ENCODE peak calls at places on chromosomes 6 and 20, in five cellular contexts. One of them, this sample, is unnamed.

GRCh38 chr20:51562334-51563140 is 20.0 kb upstream of the NFATC2 start:
- DNase-seq in BJ: peak
- DNase-seq in upper lobe of right lung: peak
- DNase-seq in GDM1: no peak
- DNase-seq in iPS DF 6.9: no peak
- DNase-seq in this sample: peak

GRCh38 chr6:106300944-106301343 is 24.6 kb downstream of the ATG5 start:
- DNase-seq in BJ: no peak
- DNase-seq in upper lobe of right lung: no peak
- DNase-seq in GDM1: no peak
- DNase-seq in iPS DF 6.9: no peak
- DNase-seq in this sample: no peak

GRCh38 chr6:167238694-167239467 is 52.2 kb upstream of the UNC93A start:
- DNase-seq in upper lobe of right lung: no peak
- DNase-seq in GDM1: no peak
- DNase-seq in BJ: no peak
- DNase-seq in iPS DF 6.9: no peak
- DNase-seq in this sample: no peak

GRCh38 chr20:38599410-38599882 is 2.2 kb upstream of the ARHGAP40 start:
- DNase-seq in GDM1: no peak
- DNase-seq in iPS DF 6.9: no peak
- DNase-seq in upper lobe of right lung: peak
- DNase-seq in BJ: no peak
- DNase-seq in this sample: no peak

GRCh38 chr20:17646901-17647301 is 35.1 kb downstream of the RRBP1 start:
- DNase-seq in BJ: no peak
- DNase-seq in iPS DF 6.9: no peak
- DNase-seq in GDM1: no peak
- DNase-seq in upper lobe of right lung: peak
- DNase-seq in this sample: no peak

GRCh38 chr6:140208286-140208685 is 833.8 kb upstream of the CITED2 start:
- DNase-seq in iPS DF 6.9: no peak
- DNase-seq in GDM1: no peak
- DNase-seq in upper lobe of right lung: no peak
- DNase-seq in BJ: no peak
- DNase-seq in this sample: no peak

GRCh38 chr6:135680964-135681913 is 170.3 kb upstream of the PDE7B start:
- DNase-seq in BJ: no peak
- DNase-seq in GDM1: no peak
- DNase-seq in upper lobe of right lung: no peak
- DNase-seq in iPS DF 6.9: no peak
- DNase-seq in this sample: no peak

GRCh38 chr6:85449818-85450577 is at the start of gene NT5E:
- DNase-seq in iPS DF 6.9: no peak
- DNase-seq in GDM1: no peak
- DNase-seq in BJ: no peak
- DNase-seq in upper lobe of right lung: peak
- DNase-seq in this sample: no peak

GRCh38 chr6:3635482-3635881 is 116.0 kb downstream of the PXDC1 start:
- DNase-seq in upper lobe of right lung: no peak
- DNase-seq in BJ: no peak
- DNase-seq in GDM1: no peak
- DNase-seq in iPS DF 6.9: no peak
- DNase-seq in this sample: no peak

GRCh38 chr6:101086473-101086872 is 205.3 kb upstream of the ASCC3 start:
- DNase-seq in GDM1: no peak
- DNase-seq in upper lobe of right lung: no peak
- DNase-seq in BJ: no peak
- DNase-seq in iPS DF 6.9: no peak
- DNase-seq in this sample: no peak

GRCh38 chr6:131914234-131914633 is 36.9 kb downstream of the CCN2 start:
- DNase-seq in GDM1: no peak
- DNase-seq in upper lobe of right lung: no peak
- DNase-seq in BJ: no peak
- DNase-seq in iPS DF 6.9: no peak
- DNase-seq in this sample: no peak

GRCh38 chr6:72789145-72789544 is 167.3 kb downstream of the KCNQ5 start:
- DNase-seq in iPS DF 6.9: no peak
- DNase-seq in BJ: no peak
- DNase-seq in GDM1: no peak
- DNase-seq in upper lobe of right lung: no peak
- DNase-seq in this sample: no peak

GRCh38 chr6:109672204-109672603 is 18.8 kb downstream of the AK9 start:
- DNase-seq in GDM1: no peak
- DNase-seq in BJ: no peak
- DNase-seq in upper lobe of right lung: no peak
- DNase-seq in iPS DF 6.9: no peak
- DNase-seq in this sample: no peak

GRCh38 chr20:45193331-45193730 is 13.5 kb upstream of the SEMG1 start:
- DNase-seq in BJ: no peak
- DNase-seq in iPS DF 6.9: no peak
- DNase-seq in GDM1: no peak
- DNase-seq in upper lobe of right lung: no peak
- DNase-seq in this sample: no peak

GRCh38 chr6:158627940-158628211 is 16.7 kb downstream of the DYNLT1 start:
- DNase-seq in BJ: no peak
- DNase-seq in upper lobe of right lung: peak
- DNase-seq in GDM1: no peak
- DNase-seq in iPS DF 6.9: no peak
- DNase-seq in this sample: no peak

GRCh38 chr20:753897-754635 is 14.2 kb downstream of the SLC52A3 start:
- DNase-seq in GDM1: no peak
- DNase-seq in BJ: no peak
- DNase-seq in upper lobe of right lung: no peak
- DNase-seq in iPS DF 6.9: no peak
- DNase-seq in this sample: no peak

GRCh38 chr6:25984265-25984664 is 21.7 kb downstream of the TRIM38 start:
- DNase-seq in BJ: no peak
- DNase-seq in GDM1: no peak
- DNase-seq in iPS DF 6.9: no peak
- DNase-seq in upper lobe of right lung: no peak
- DNase-seq in this sample: no peak

GRCh38 chr6:14661188-14661587 is 543.6 kb downstream of the CD83 start:
- DNase-seq in GDM1: peak
- DNase-seq in upper lobe of right lung: no peak
- DNase-seq in BJ: no peak
- DNase-seq in iPS DF 6.9: no peak
- DNase-seq in this sample: no peak

GRCh38 chr20:38143238-38143645 is 21.8 kb downstream of the TGM2 start:
- DNase-seq in iPS DF 6.9: no peak
- DNase-seq in GDM1: no peak
- DNase-seq in BJ: no peak
- DNase-seq in upper lobe of right lung: no peak
- DNase-seq in this sample: no peak

GRCh38 chr6:35576647-35577046 is 64.0 kb upstream of the TULP1 start:
- DNase-seq in iPS DF 6.9: no peak
- DNase-seq in BJ: no peak
- DNase-seq in upper lobe of right lung: no peak
- DNase-seq in GDM1: no peak
- DNase-seq in this sample: no peak

GRCh38 chr20:6848992-6849391 is 81.5 kb downstream of the BMP2 start:
- DNase-seq in upper lobe of right lung: no peak
- DNase-seq in GDM1: no peak
- DNase-seq in iPS DF 6.9: no peak
- DNase-seq in BJ: no peak
- DNase-seq in this sample: no peak

GRCh38 chr6:148455674-148456559 is 113.3 kb downstream of the SASH1 start:
- DNase-seq in BJ: no peak
- DNase-seq in GDM1: no peak
- DNase-seq in upper lobe of right lung: no peak
- DNase-seq in iPS DF 6.9: no peak
- DNase-seq in this sample: no peak

GRCh38 chr6:29887330-29887818 is 55.0 kb upstream of the HLA-A start:
- DNase-seq in upper lobe of right lung: peak
- DNase-seq in GDM1: no peak
- DNase-seq in iPS DF 6.9: no peak
- DNase-seq in BJ: no peak
- DNase-seq in this sample: no peak

GRCh38 chr6:67916389-67916788 is 718.7 kb upstream of the ADGRB3 start:
- DNase-seq in GDM1: no peak
- DNase-seq in upper lobe of right lung: no peak
- DNase-seq in BJ: no peak
- DNase-seq in iPS DF 6.9: no peak
- DNase-seq in this sample: no peak

GRCh38 chr6:110358536-110359148 is 493 bp upstream of the METTL24 start:
- DNase-seq in upper lobe of right lung: no peak
- DNase-seq in BJ: no peak
- DNase-seq in iPS DF 6.9: no peak
- DNase-seq in GDM1: no peak
- DNase-seq in this sample: no peak

GRCh38 chr6:31836676-31837611 is 9.4 kb downstream of the HSPA1B start:
- DNase-seq in GDM1: no peak
- DNase-seq in iPS DF 6.9: no peak
- DNase-seq in upper lobe of right lung: no peak
- DNase-seq in BJ: no peak
- DNase-seq in this sample: no peak

GRCh38 chr6:20711518-20711917 is 177.3 kb downstream of the CDKAL1 start:
- DNase-seq in BJ: no peak
- DNase-seq in iPS DF 6.9: no peak
- DNase-seq in GDM1: no peak
- DNase-seq in upper lobe of right lung: no peak
- DNase-seq in this sample: no peak

GRCh38 chr6:157557541-157557940 is 176.6 kb downstream of the ZDHHC14 start:
- DNase-seq in upper lobe of right lung: no peak
- DNase-seq in BJ: no peak
- DNase-seq in iPS DF 6.9: no peak
- DNase-seq in GDM1: peak
- DNase-seq in this sample: no peak

GRCh38 chr20:10731190-10731955 is 57.6 kb upstream of the JAG1 start:
- DNase-seq in BJ: no peak
- DNase-seq in iPS DF 6.9: no peak
- DNase-seq in upper lobe of right lung: no peak
- DNase-seq in GDM1: no peak
- DNase-seq in this sample: no peak

GRCh38 chr6:20918868-20919267 is 384.6 kb downstream of the CDKAL1 start:
- DNase-seq in iPS DF 6.9: no peak
- DNase-seq in BJ: no peak
- DNase-seq in upper lobe of right lung: no peak
- DNase-seq in GDM1: no peak
- DNase-seq in this sample: no peak

GRCh38 chr6:84764332-84765049 is at the start of gene TBX18:
- DNase-seq in iPS DF 6.9: no peak
- DNase-seq in BJ: peak
- DNase-seq in upper lobe of right lung: peak
- DNase-seq in GDM1: no peak
- DNase-seq in this sample: peak

GRCh38 chr6:151014404-151015150 is 149.1 kb downstream of the MTHFD1L start:
- DNase-seq in BJ: no peak
- DNase-seq in iPS DF 6.9: peak
- DNase-seq in GDM1: no peak
- DNase-seq in upper lobe of right lung: peak
- DNase-seq in this sample: no peak